ENCODE peak calls at places on chromosomes 1 and 21, in five cellular contexts. One of them, this sample, is unnamed.
A peak's percentile ranks its signal among the peaks of the same experiment; 100 is the strongest.

GRCh38 chr1:204920967-204921366 is 50.3 kb downstream of the NFASC start:
- DNase-seq in heart left ventricle: no peak
- DNase-seq in skeletal muscle cell: no peak
- DNase-seq in kidney: no peak
- DNase-seq in heart right ventricle: no peak
- DNase-seq in this sample: no peak

GRCh38 chr1:23210963-23211362 is 6.3 kb downstream of the HTR1D start:
- DNase-seq in heart left ventricle: no peak
- DNase-seq in heart right ventricle: no peak
- DNase-seq in skeletal muscle cell: no peak
- DNase-seq in kidney: no peak
- DNase-seq in this sample: no peak

GRCh38 chr1:187876775-187877174 is 1048.0 kb downstream of the PLA2G4A start:
- DNase-seq in kidney: no peak
- DNase-seq in heart left ventricle: no peak
- DNase-seq in heart right ventricle: no peak
- DNase-seq in skeletal muscle cell: no peak
- DNase-seq in this sample: no peak

GRCh38 chr1:2349821-2350220 is 41.5 kb downstream of the MORN1 start:
- DNase-seq in skeletal muscle cell: no peak
- DNase-seq in heart left ventricle: no peak
- DNase-seq in heart right ventricle: peak; percentile 4
- DNase-seq in kidney: peak; percentile 26
- DNase-seq in this sample: no peak

GRCh38 chr1:93723733-93724270 is 42.2 kb upstream of the BCAR3 start:
- DNase-seq in heart left ventricle: no peak
- DNase-seq in heart right ventricle: no peak
- DNase-seq in skeletal muscle cell: no peak
- DNase-seq in kidney: no peak
- DNase-seq in this sample: no peak

GRCh38 chr21:45418301-45419071 is 13.5 kb downstream of the COL18A1 start:
- DNase-seq in heart right ventricle: peak; percentile 8
- DNase-seq in skeletal muscle cell: no peak
- DNase-seq in heart left ventricle: peak; percentile 8
- DNase-seq in kidney: peak; percentile 75
- DNase-seq in this sample: no peak

GRCh38 chr1:22317231-22317919 is 134.3 kb upstream of the ZBTB40 start:
- DNase-seq in heart left ventricle: no peak
- DNase-seq in kidney: peak; percentile 40
- DNase-seq in heart right ventricle: no peak
- DNase-seq in skeletal muscle cell: no peak
- DNase-seq in this sample: no peak

GRCh38 chr1:5891736-5892135 is 100.5 kb downstream of the NPHP4 start:
- DNase-seq in kidney: peak; percentile 35
- DNase-seq in heart right ventricle: no peak
- DNase-seq in skeletal muscle cell: peak; percentile 31
- DNase-seq in heart left ventricle: no peak
- DNase-seq in this sample: no peak

GRCh38 chr21:45450741-45451740 is 46.1 kb downstream of the COL18A1 start:
- DNase-seq in heart right ventricle: peak; percentile 8
- DNase-seq in kidney: peak; percentile 72
- DNase-seq in heart left ventricle: no peak
- DNase-seq in skeletal muscle cell: no peak
- DNase-seq in this sample: no peak

GRCh38 chr1:198679535-198680173 is 40.8 kb downstream of the PTPRC start:
- DNase-seq in heart right ventricle: no peak
- DNase-seq in skeletal muscle cell: no peak
- DNase-seq in kidney: peak; percentile 77
- DNase-seq in heart left ventricle: no peak
- DNase-seq in this sample: peak; percentile 36

GRCh38 chr1:45522324-45523104 is 830 bp upstream of the PRDX1 start:
- DNase-seq in skeletal muscle cell: no peak
- DNase-seq in heart right ventricle: no peak
- DNase-seq in heart left ventricle: no peak
- DNase-seq in kidney: peak; percentile 77
- DNase-seq in this sample: no peak

GRCh38 chr21:41506005-41506404 is 2.0 kb downstream of the TMPRSS2 start:
- DNase-seq in kidney: no peak
- DNase-seq in heart left ventricle: no peak
- DNase-seq in heart right ventricle: no peak
- DNase-seq in skeletal muscle cell: no peak
- DNase-seq in this sample: no peak

GRCh38 chr1:65175171-65176070 is 27.4 kb downstream of the AK4 start:
- DNase-seq in heart left ventricle: peak; percentile 55
- DNase-seq in heart right ventricle: peak; percentile 46
- DNase-seq in skeletal muscle cell: no peak
- DNase-seq in kidney: no peak
- DNase-seq in this sample: peak; percentile 37

GRCh38 chr1:164725401-164725800 is 166.4 kb downstream of the PBX1 start:
- DNase-seq in heart left ventricle: no peak
- DNase-seq in skeletal muscle cell: no peak
- DNase-seq in kidney: no peak
- DNase-seq in heart right ventricle: no peak
- DNase-seq in this sample: no peak

GRCh38 chr21:46122241-46122671 is 24.3 kb downstream of the COL6A2 start:
- DNase-seq in kidney: peak; percentile 41
- DNase-seq in heart right ventricle: no peak
- DNase-seq in skeletal muscle cell: no peak
- DNase-seq in heart left ventricle: peak; percentile 6
- DNase-seq in this sample: peak; percentile 9

GRCh38 chr1:240027059-240027462 is 64.6 kb upstream of the FMN2 start:
- DNase-seq in heart left ventricle: no peak
- DNase-seq in kidney: no peak
- DNase-seq in skeletal muscle cell: peak; percentile 14
- DNase-seq in heart right ventricle: no peak
- DNase-seq in this sample: peak; percentile 62

GRCh38 chr21:46295996-46296752 is 10.0 kb downstream of the YBEY start:
- DNase-seq in heart left ventricle: peak; percentile 91
- DNase-seq in heart right ventricle: peak; percentile 88
- DNase-seq in skeletal muscle cell: peak; percentile 60
- DNase-seq in kidney: peak; percentile 93
- DNase-seq in this sample: peak; percentile 88

GRCh38 chr1:167273027-167273800 is 52.5 kb downstream of the POU2F1 start:
- DNase-seq in kidney: no peak
- DNase-seq in heart left ventricle: no peak
- DNase-seq in skeletal muscle cell: peak; percentile 65
- DNase-seq in heart right ventricle: no peak
- DNase-seq in this sample: no peak

GRCh38 chr1:10705953-10706352 is 90.5 kb downstream of the CASZ1 start:
- DNase-seq in kidney: no peak
- DNase-seq in skeletal muscle cell: no peak
- DNase-seq in heart left ventricle: no peak
- DNase-seq in heart right ventricle: no peak
- DNase-seq in this sample: no peak

GRCh38 chr1:215018555-215018954 is 64.0 kb upstream of the KCNK2 start:
- DNase-seq in heart right ventricle: no peak
- DNase-seq in heart left ventricle: no peak
- DNase-seq in skeletal muscle cell: no peak
- DNase-seq in kidney: no peak
- DNase-seq in this sample: no peak

GRCh38 chr1:100354971-100355394 is 2.7 kb downstream of the CDC14A start:
- DNase-seq in heart right ventricle: no peak
- DNase-seq in heart left ventricle: no peak
- DNase-seq in kidney: no peak
- DNase-seq in skeletal muscle cell: no peak
- DNase-seq in this sample: no peak

GRCh38 chr1:177466286-177466685 is 295.5 kb downstream of the BRINP2 start:
- DNase-seq in heart right ventricle: no peak
- DNase-seq in kidney: no peak
- DNase-seq in heart left ventricle: no peak
- DNase-seq in skeletal muscle cell: no peak
- DNase-seq in this sample: no peak

GRCh38 chr1:30319765-30320580 is 403.4 kb downstream of the MATN1 start:
- DNase-seq in heart right ventricle: no peak
- DNase-seq in kidney: no peak
- DNase-seq in skeletal muscle cell: no peak
- DNase-seq in heart left ventricle: no peak
- DNase-seq in this sample: no peak

GRCh38 chr21:21205604-21206003 is 207.4 kb downstream of the NCAM2 start:
- DNase-seq in skeletal muscle cell: no peak
- DNase-seq in heart left ventricle: no peak
- DNase-seq in heart right ventricle: no peak
- DNase-seq in kidney: no peak
- DNase-seq in this sample: no peak

GRCh38 chr1:222821239-222821638 is 6.4 kb downstream of the DISP1 start:
- DNase-seq in heart right ventricle: no peak
- DNase-seq in kidney: no peak
- DNase-seq in skeletal muscle cell: no peak
- DNase-seq in heart left ventricle: no peak
- DNase-seq in this sample: no peak

GRCh38 chr1:218472885-218473284 is 127.7 kb downstream of the TGFB2 start:
- DNase-seq in heart left ventricle: no peak
- DNase-seq in heart right ventricle: no peak
- DNase-seq in skeletal muscle cell: no peak
- DNase-seq in kidney: no peak
- DNase-seq in this sample: no peak

GRCh38 chr21:45098867-45099266 is 24.5 kb downstream of the ADARB1 start:
- DNase-seq in heart left ventricle: no peak
- DNase-seq in heart right ventricle: no peak
- DNase-seq in kidney: no peak
- DNase-seq in skeletal muscle cell: no peak
- DNase-seq in this sample: no peak

GRCh38 chr21:41582866-41583265 is 74.9 kb upstream of the TMPRSS2 start:
- DNase-seq in kidney: no peak
- DNase-seq in skeletal muscle cell: no peak
- DNase-seq in heart left ventricle: no peak
- DNase-seq in heart right ventricle: no peak
- DNase-seq in this sample: no peak

GRCh38 chr1:94396356-94396755 is 21.8 kb upstream of the ABCD3 start:
- DNase-seq in heart left ventricle: no peak
- DNase-seq in skeletal muscle cell: no peak
- DNase-seq in heart right ventricle: no peak
- DNase-seq in kidney: no peak
- DNase-seq in this sample: no peak

GRCh38 chr1:234958066-234958701 is 170.5 kb downstream of the TOMM20 start:
- DNase-seq in kidney: no peak
- DNase-seq in heart right ventricle: no peak
- DNase-seq in skeletal muscle cell: no peak
- DNase-seq in heart left ventricle: no peak
- DNase-seq in this sample: no peak

GRCh38 chr1:234956821-234957329 is 171.8 kb downstream of the TOMM20 start:
- DNase-seq in heart right ventricle: no peak
- DNase-seq in heart left ventricle: no peak
- DNase-seq in kidney: no peak
- DNase-seq in skeletal muscle cell: no peak
- DNase-seq in this sample: peak; percentile 11

GRCh38 chr1:234958702-234959649 is 169.7 kb downstream of the TOMM20 start:
- DNase-seq in heart right ventricle: no peak
- DNase-seq in skeletal muscle cell: no peak
- DNase-seq in heart left ventricle: no peak
- DNase-seq in kidney: no peak
- DNase-seq in this sample: peak; percentile 8

GRCh38 chr1:234955107-234955731 is 173.4 kb downstream of the TOMM20 start:
- DNase-seq in kidney: peak; percentile 90
- DNase-seq in heart left ventricle: peak; percentile 85
- DNase-seq in heart right ventricle: peak; percentile 75
- DNase-seq in skeletal muscle cell: peak; percentile 67
- DNase-seq in this sample: peak; percentile 78

GRCh38 chr1:234957330-234958065 is 171.1 kb downstream of the TOMM20 start:
- DNase-seq in heart left ventricle: no peak
- DNase-seq in heart right ventricle: no peak
- DNase-seq in kidney: no peak
- DNase-seq in skeletal muscle cell: peak; percentile 83
- DNase-seq in this sample: peak; percentile 12
- H3K4me3 ChIP-seq in heart left ventricle: no peak overlapping the region
- H3K4me3 ChIP-seq in heart right ventricle: no peak overlapping the region
- H3K4me3 ChIP-seq in kidney: no peak overlapping the region
- H3K4me3 ChIP-seq in skeletal muscle cell: no peak overlapping the region
- H3K4me3 ChIP-seq in this sample: no peak overlapping the region

DNA sequence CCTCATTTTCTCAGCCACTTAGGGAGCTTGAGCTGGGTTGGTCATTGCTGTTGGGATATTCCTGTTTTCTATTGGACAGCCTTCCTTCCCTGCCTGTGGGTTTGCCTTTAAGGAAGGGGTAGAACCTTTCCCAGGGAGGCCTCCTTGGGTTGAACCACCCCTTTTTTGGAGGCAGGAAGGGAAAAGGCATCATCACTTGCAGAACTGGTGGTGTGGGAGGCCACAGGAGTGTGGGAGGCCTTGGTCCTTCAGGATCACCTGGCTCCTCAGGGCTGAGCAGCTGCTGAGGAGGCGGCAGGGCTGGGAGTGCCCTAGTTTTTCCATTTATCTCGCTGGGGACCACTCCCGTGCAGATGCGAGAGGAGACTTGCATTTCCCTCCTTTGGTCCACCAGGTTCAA is 667 bp upstream of the CYB561D1 start:
- DNase-seq in heart left ventricle: no peak
- DNase-seq in kidney: no peak
- DNase-seq in heart right ventricle: no peak
- DNase-seq in skeletal muscle cell: no peak
- DNase-seq in this sample: no peak
- H3K4me3 ChIP-seq in heart left ventricle: peak overlapping the region; percentile 67
- H3K4me3 ChIP-seq in kidney: no peak overlapping the region
- H3K4me3 ChIP-seq in heart right ventricle: peak overlapping the region; percentile 88
- H3K4me3 ChIP-seq in skeletal muscle cell: no peak overlapping the region
- H3K4me3 ChIP-seq in this sample: peak overlapping the region; percentile 67

GRCh38 chr1:25803368-25803767 is 3.4 kb downstream of the SELENON start:
- DNase-seq in skeletal muscle cell: no peak
- DNase-seq in kidney: no peak
- DNase-seq in heart left ventricle: no peak
- DNase-seq in heart right ventricle: no peak
- DNase-seq in this sample: no peak

GRCh38 chr1:25804244-25804963 is 4.4 kb downstream of the SELENON start:
- DNase-seq in heart right ventricle: no peak
- DNase-seq in skeletal muscle cell: no peak
- DNase-seq in heart left ventricle: no peak
- DNase-seq in kidney: peak; percentile 68
- DNase-seq in this sample: no peak

GRCh38 chr1:25800538-25801377 is 765 bp downstream of the SELENON start:
- DNase-seq in kidney: peak; percentile 60
- DNase-seq in skeletal muscle cell: no peak
- DNase-seq in heart right ventricle: no peak
- DNase-seq in heart left ventricle: no peak
- DNase-seq in this sample: peak; percentile 30

GRCh38 chr1:25804964-25805862 is 5.2 kb downstream of the SELENON start:
- DNase-seq in skeletal muscle cell: no peak
- DNase-seq in heart left ventricle: no peak
- DNase-seq in kidney: peak; percentile 44
- DNase-seq in heart right ventricle: no peak
- DNase-seq in this sample: no peak

GRCh38 chr1:25802915-25803314 is 2.9 kb downstream of the SELENON start:
- DNase-seq in kidney: no peak
- DNase-seq in heart left ventricle: no peak
- DNase-seq in heart right ventricle: no peak
- DNase-seq in skeletal muscle cell: no peak
- DNase-seq in this sample: no peak
- H3K4me3 ChIP-seq in kidney: no peak overlapping the region
- H3K4me3 ChIP-seq in heart left ventricle: no peak overlapping the region
- H3K4me3 ChIP-seq in heart right ventricle: no peak overlapping the region
- H3K4me3 ChIP-seq in skeletal muscle cell: no peak overlapping the region
- H3K4me3 ChIP-seq in this sample: no peak overlapping the region

DNA sequence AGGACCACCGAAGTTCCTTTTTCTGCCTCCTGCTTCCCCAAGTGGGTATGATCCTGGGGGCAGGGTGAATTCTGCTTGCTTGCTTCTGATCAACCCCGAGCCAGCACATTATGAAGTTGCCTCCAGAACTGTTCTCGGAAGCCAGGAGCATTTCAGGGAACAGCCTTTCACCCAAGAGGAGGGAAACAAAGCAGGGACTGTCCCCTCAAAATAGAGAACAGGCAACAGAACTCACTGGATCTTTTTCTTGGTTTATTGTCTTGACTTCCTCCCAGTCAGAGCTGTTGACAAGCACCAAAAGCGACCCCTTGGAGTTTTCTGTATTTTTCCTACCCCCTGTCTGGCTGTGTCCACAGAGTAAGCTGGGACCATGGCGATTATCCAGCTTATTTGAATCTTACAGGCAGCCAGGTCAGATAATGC is 258.3 kb upstream of the SGIP1 start:
- DNase-seq in kidney: no peak
- DNase-seq in heart left ventricle: peak; percentile 30
- DNase-seq in heart right ventricle: no peak
- DNase-seq in skeletal muscle cell: no peak
- DNase-seq in this sample: peak; percentile 36
- H3K4me3 ChIP-seq in kidney: no peak overlapping the region
- H3K4me3 ChIP-seq in heart left ventricle: no peak overlapping the region
- H3K4me3 ChIP-seq in heart right ventricle: no peak overlapping the region
- H3K4me3 ChIP-seq in skeletal muscle cell: no peak overlapping the region
- H3K4me3 ChIP-seq in this sample: no peak overlapping the region